ENCODE peak calls at places on chromosomes 11 and 22, in nine cellular contexts. One of them, this sample, is unnamed.

GRCh38 chr22:31926969-31927368 is 17.4 kb upstream of the YWHAH start:
- DNase-seq in activated naive CD4-positive, alpha-beta T cell treated with anti-CD3 and anti-CD28 coated beads, Interleukin-2, amount 50 U/mL, for 16 hours: no peak
- DNase-seq in iris pigment epithelial cell: peak
- DNase-seq in T47D: peak
- DNase-seq in amniotic stem cell: no peak
- DNase-seq in brain microvascular endothelial cell: no peak
- DNase-seq in fibroblast of lung: peak
- DNase-seq in DMS 273 treated with DMSO at 0.1 percent for 48 hours: no peak
- DNase-seq in effector memory CD4-positive, alpha-beta T cell: no peak
- DNase-seq in this sample: peak

GRCh38 chr22:48336339-48337060 is 1491.2 kb downstream of the BRD1 start:
- DNase-seq in T47D: no peak
- DNase-seq in brain microvascular endothelial cell: no peak
- DNase-seq in DMS 273 treated with DMSO at 0.1 percent for 48 hours: no peak
- DNase-seq in iris pigment epithelial cell: no peak
- DNase-seq in fibroblast of lung: no peak
- DNase-seq in effector memory CD4-positive, alpha-beta T cell: no peak
- DNase-seq in amniotic stem cell: no peak
- DNase-seq in activated naive CD4-positive, alpha-beta T cell treated with anti-CD3 and anti-CD28 coated beads, Interleukin-2, amount 50 U/mL, for 16 hours: no peak
- DNase-seq in this sample: no peak

GRCh38 chr11:17547051-17547577 is at the start of gene OTOG:
- DNase-seq in T47D: peak
- DNase-seq in DMS 273 treated with DMSO at 0.1 percent for 48 hours: peak
- DNase-seq in iris pigment epithelial cell: no peak
- DNase-seq in amniotic stem cell: no peak
- DNase-seq in brain microvascular endothelial cell: no peak
- DNase-seq in fibroblast of lung: no peak
- DNase-seq in effector memory CD4-positive, alpha-beta T cell: no peak
- DNase-seq in activated naive CD4-positive, alpha-beta T cell treated with anti-CD3 and anti-CD28 coated beads, Interleukin-2, amount 50 U/mL, for 16 hours: no peak
- DNase-seq in this sample: peak

GRCh38 chr11:5600374-5600851 is 4.0 kb downstream of the TRIM6 start:
- DNase-seq in fibroblast of lung: peak
- DNase-seq in brain microvascular endothelial cell: peak
- DNase-seq in effector memory CD4-positive, alpha-beta T cell: peak
- DNase-seq in activated naive CD4-positive, alpha-beta T cell treated with anti-CD3 and anti-CD28 coated beads, Interleukin-2, amount 50 U/mL, for 16 hours: peak
- DNase-seq in DMS 273 treated with DMSO at 0.1 percent for 48 hours: peak
- DNase-seq in iris pigment epithelial cell: peak
- DNase-seq in amniotic stem cell: peak
- DNase-seq in T47D: no peak
- DNase-seq in this sample: peak

GRCh38 chr11:116723511-116723910 is 49.3 kb downstream of the BUD13 start:
- DNase-seq in DMS 273 treated with DMSO at 0.1 percent for 48 hours: no peak
- DNase-seq in fibroblast of lung: no peak
- DNase-seq in activated naive CD4-positive, alpha-beta T cell treated with anti-CD3 and anti-CD28 coated beads, Interleukin-2, amount 50 U/mL, for 16 hours: no peak
- DNase-seq in amniotic stem cell: no peak
- DNase-seq in brain microvascular endothelial cell: no peak
- DNase-seq in T47D: no peak
- DNase-seq in effector memory CD4-positive, alpha-beta T cell: no peak
- DNase-seq in iris pigment epithelial cell: no peak
- DNase-seq in this sample: no peak

GRCh38 chr22:50454556-50455075 is 20.2 kb downstream of the SBF1 start:
- DNase-seq in effector memory CD4-positive, alpha-beta T cell: no peak
- DNase-seq in activated naive CD4-positive, alpha-beta T cell treated with anti-CD3 and anti-CD28 coated beads, Interleukin-2, amount 50 U/mL, for 16 hours: no peak
- DNase-seq in amniotic stem cell: no peak
- DNase-seq in fibroblast of lung: no peak
- DNase-seq in T47D: no peak
- DNase-seq in DMS 273 treated with DMSO at 0.1 percent for 48 hours: no peak
- DNase-seq in iris pigment epithelial cell: no peak
- DNase-seq in brain microvascular endothelial cell: no peak
- DNase-seq in this sample: no peak

GRCh38 chr11:60193687-60194433 is 11.0 kb upstream of the MS4A6A start:
- DNase-seq in effector memory CD4-positive, alpha-beta T cell: peak
- DNase-seq in fibroblast of lung: peak
- DNase-seq in brain microvascular endothelial cell: peak
- DNase-seq in activated naive CD4-positive, alpha-beta T cell treated with anti-CD3 and anti-CD28 coated beads, Interleukin-2, amount 50 U/mL, for 16 hours: peak
- DNase-seq in DMS 273 treated with DMSO at 0.1 percent for 48 hours: no peak
- DNase-seq in amniotic stem cell: no peak
- DNase-seq in T47D: peak
- DNase-seq in iris pigment epithelial cell: peak
- DNase-seq in this sample: peak

GRCh38 chr22:46010951-46011626 is 34.1 kb upstream of the WNT7B start:
- DNase-seq in T47D: no peak
- DNase-seq in effector memory CD4-positive, alpha-beta T cell: no peak
- DNase-seq in activated naive CD4-positive, alpha-beta T cell treated with anti-CD3 and anti-CD28 coated beads, Interleukin-2, amount 50 U/mL, for 16 hours: no peak
- DNase-seq in amniotic stem cell: no peak
- DNase-seq in DMS 273 treated with DMSO at 0.1 percent for 48 hours: no peak
- DNase-seq in brain microvascular endothelial cell: no peak
- DNase-seq in fibroblast of lung: no peak
- DNase-seq in iris pigment epithelial cell: no peak
- DNase-seq in this sample: no peak

GRCh38 chr11:2380807-2381350 is 3.8 kb downstream of the CD81 start:
- DNase-seq in iris pigment epithelial cell: no peak
- DNase-seq in brain microvascular endothelial cell: no peak
- DNase-seq in fibroblast of lung: no peak
- DNase-seq in DMS 273 treated with DMSO at 0.1 percent for 48 hours: no peak
- DNase-seq in amniotic stem cell: no peak
- DNase-seq in T47D: no peak
- DNase-seq in effector memory CD4-positive, alpha-beta T cell: no peak
- DNase-seq in activated naive CD4-positive, alpha-beta T cell treated with anti-CD3 and anti-CD28 coated beads, Interleukin-2, amount 50 U/mL, for 16 hours: no peak
- DNase-seq in this sample: peak

GRCh38 chr22:48876951-48877350 is 950.7 kb downstream of the BRD1 start:
- DNase-seq in iris pigment epithelial cell: no peak
- DNase-seq in amniotic stem cell: no peak
- DNase-seq in activated naive CD4-positive, alpha-beta T cell treated with anti-CD3 and anti-CD28 coated beads, Interleukin-2, amount 50 U/mL, for 16 hours: no peak
- DNase-seq in fibroblast of lung: no peak
- DNase-seq in effector memory CD4-positive, alpha-beta T cell: no peak
- DNase-seq in T47D: no peak
- DNase-seq in DMS 273 treated with DMSO at 0.1 percent for 48 hours: no peak
- DNase-seq in brain microvascular endothelial cell: no peak
- DNase-seq in this sample: no peak

This sample was measured in choroid plexus epithelial cell.